ENCODE peak calls at places on chromosomes 13 and 19, in six cellular contexts. L is breast epithelium, T is endothelial cell, P is fibroblast of mammary gland, F is GM13976, M is fibroblast of lung. U is an unnamed sample.

GRCh38 chr13:50306096-50306495 is 290.9 kb downstream of the KCNRG start:
- DNase-seq in L (no peak), T (no peak), P (peak), F (no peak), M (no peak), U (no peak)

GRCh38 chr13:64371461-64371860 is 2858.7 kb downstream of the PCDH9 start:
- DNase-seq in L (no peak), T (no peak), P (no peak), F (no peak), M (no peak), U (no peak)

GRCh38 chr19:2631213-2631821 is 71.2 kb downstream of the GNG7 start:
- DNase-seq in L (no peak), T (no peak), P (peak), F (no peak), M (peak), U (no peak)

GRCh38 chr13:73722120-73722519 is 412.1 kb downstream of the KLF12 start:
- DNase-seq in L (no peak), T (no peak), P (peak), F (peak), M (peak), U (no peak)

GRCh38 chr13:112184261-112184660 is 117.3 kb downstream of the SOX1 start:
- DNase-seq in L (no peak), T (no peak), P (no peak), F (no peak), M (no peak), U (no peak)

GRCh38 chr13:67827992-67828391 is 597.9 kb upstream of the PCDH9 start:
- DNase-seq in L (no peak), T (no peak), P (no peak), F (no peak), M (no peak), U (no peak)

GRCh38 chr19:40640744-40641143 is 39.6 kb downstream of the LTBP4 start:
- DNase-seq in L (no peak), T (no peak), P (no peak), F (no peak), M (no peak), U (no peak)

GRCh38 chr19:43777163-43777700 is 3.5 kb downstream of the KCNN4 start:
- DNase-seq in L (no peak), T (no peak), P (no peak), F (peak), M (no peak), U (no peak)

GRCh38 chr19:2488942-2489731 is 13.2 kb downstream of the GADD45B start:
- DNase-seq in L (peak), T (peak), P (no peak), F (peak), M (no peak), U (no peak)

GRCh38 chr13:73142091-73142490 is 83.3 kb downstream of the KLF5 start:
- DNase-seq in L (no peak), T (no peak), P (no peak), F (no peak), M (peak), U (no peak)

GRCh38 chr19:11552666-11553372 is 6.2 kb downstream of the ELOF1 start:
- DNase-seq in L (no peak), T (no peak), P (no peak), F (no peak), M (no peak), U (no peak)

GRCh38 chr13:80962855-80963254 is 621.9 kb upstream of the SPRY2 start:
- DNase-seq in L (no peak), T (no peak), P (peak), F (no peak), M (peak), U (no peak)

GRCh38 chr13:97853550-97853949 is 99.9 kb upstream of the IPO5 start:
- DNase-seq in L (no peak), T (no peak), P (peak), F (no peak), M (peak), U (no peak)

GRCh38 chr19:48551437-48552302 is at the start of gene SULT2B1:
- DNase-seq in L (peak), T (no peak), P (no peak), F (no peak), M (no peak), U (no peak)

GRCh38 chr13:51997641-51998330 is 13.5 kb downstream of the ATP7B start:
- DNase-seq in L (no peak), T (no peak), P (no peak), F (no peak), M (no peak), U (no peak)

GRCh38 chr19:28556371-28556770 is 656.6 kb downstream of the UQCRFS1 start:
- DNase-seq in L (no peak), T (no peak), P (no peak), F (no peak), M (no peak), U (no peak)

GRCh38 chr19:44800461-44800860 is 8.4 kb upstream of the BCAM start:
- DNase-seq in L (peak), T (peak), P (peak), F (peak), M (peak), U (peak)
- TF ChIP-seq CTCF in L (peak), T (peak), P (peak), F (peak), M (peak), U (peak)

DNA sequence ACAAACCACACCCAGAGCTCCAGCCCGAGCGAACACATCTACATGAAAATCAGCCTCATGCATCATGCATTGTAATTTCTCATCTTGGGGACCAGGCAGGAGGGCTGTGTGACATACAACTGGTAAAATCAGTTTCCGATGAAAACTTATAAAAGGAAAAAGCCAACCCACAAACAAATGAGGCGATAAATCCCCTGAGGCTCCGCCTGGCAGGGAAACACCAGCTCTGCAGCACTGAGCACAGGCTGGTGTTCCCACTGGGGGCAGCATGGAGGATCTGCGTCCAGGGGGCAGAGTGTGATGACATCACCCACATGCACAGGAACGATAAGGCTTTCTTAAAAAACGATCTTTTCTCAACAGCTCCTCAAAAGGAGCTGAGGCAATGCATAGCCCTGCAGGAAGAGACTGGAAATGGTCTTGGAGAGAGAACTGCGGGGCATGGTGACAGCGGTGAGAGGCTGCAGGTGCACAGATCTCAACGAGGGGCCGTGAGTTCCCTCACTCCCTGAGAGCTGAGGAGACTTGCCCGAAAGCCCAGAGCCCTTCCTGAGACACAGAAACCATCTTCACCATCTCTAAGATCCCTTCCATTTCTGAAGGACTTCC is 24.6 kb downstream of the SH3GL1 start:
- DNase-seq in L (no peak), T (no peak), P (peak), F (peak), M (peak), U (no peak)
- TF ChIP-seq CTCF in L (no peak), T (no peak), P (peak), F (peak), M (peak), U (peak)

DNA sequence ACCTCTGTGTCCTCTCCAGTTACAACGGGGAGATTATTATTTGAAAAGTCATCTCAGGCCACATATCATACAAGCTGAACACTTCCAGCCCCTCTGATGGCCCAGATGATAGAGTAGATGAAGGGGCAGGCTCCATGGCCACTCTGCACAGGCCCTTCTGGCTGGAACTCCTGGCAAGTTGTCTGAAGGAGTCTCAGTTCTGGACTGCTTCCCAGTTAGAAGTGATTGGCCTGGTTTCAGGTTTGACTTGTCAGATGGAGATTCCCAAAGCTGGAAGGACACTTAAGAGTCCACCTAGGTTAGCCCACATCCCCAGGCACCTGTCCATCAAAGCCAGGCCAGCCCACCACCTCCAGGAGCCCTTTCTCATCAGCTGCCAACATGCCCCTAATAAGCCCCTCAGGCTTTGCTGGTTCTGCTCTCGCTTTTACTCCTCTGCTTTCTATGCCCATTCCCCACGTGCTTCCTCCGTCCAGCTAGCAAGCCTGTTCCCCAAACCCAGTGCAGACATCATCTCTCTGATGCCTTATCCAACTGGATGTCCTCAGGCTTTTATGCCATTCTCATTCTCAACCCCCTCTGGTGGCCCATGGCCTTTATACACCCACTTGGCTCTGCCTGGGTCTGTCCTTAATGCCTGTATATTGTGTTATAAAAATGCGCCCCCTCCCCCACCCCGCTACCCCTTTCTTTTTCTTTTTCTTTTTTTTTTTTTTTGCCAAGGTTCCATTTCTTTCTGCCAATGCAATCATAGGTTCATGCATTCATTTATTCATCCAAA is 56.5 kb downstream of the HSPH1 start:
- DNase-seq in L (no peak), T (peak), P (peak), F (no peak), M (peak), U (no peak)
- TF ChIP-seq CTCF in L (no peak), T (peak), P (no peak), F (no peak), M (no peak), U (no peak)

GRCh38 chr19:35958660-35959039 is 22.5 kb downstream of the LRFN3 start:
- DNase-seq in L (no peak), T (no peak), P (no peak), F (no peak), M (no peak), U (no peak)

GRCh38 chr19:35959968-35960320 is 23.8 kb downstream of the LRFN3 start:
- DNase-seq in L (no peak), T (no peak), P (no peak), F (no peak), M (no peak), U (no peak)

GRCh38 chr19:35959040-35959967 is 23.1 kb downstream of the LRFN3 start:
- DNase-seq in L (no peak), T (peak), P (no peak), F (peak), M (no peak), U (no peak)

GRCh38 chr19:35963514-35963913 is 27.3 kb downstream of the LRFN3 start:
- DNase-seq in L (no peak), T (peak), P (peak), F (no peak), M (peak), U (peak)

GRCh38 chr19:35960432-35960972 is 24.3 kb downstream of the LRFN3 start:
- DNase-seq in L (no peak), T (no peak), P (no peak), F (no peak), M (no peak), U (no peak)
- TF ChIP-seq CTCF in L (no peak), T (no peak), P (no peak), F (no peak), M (no peak), U (no peak)

DNA sequence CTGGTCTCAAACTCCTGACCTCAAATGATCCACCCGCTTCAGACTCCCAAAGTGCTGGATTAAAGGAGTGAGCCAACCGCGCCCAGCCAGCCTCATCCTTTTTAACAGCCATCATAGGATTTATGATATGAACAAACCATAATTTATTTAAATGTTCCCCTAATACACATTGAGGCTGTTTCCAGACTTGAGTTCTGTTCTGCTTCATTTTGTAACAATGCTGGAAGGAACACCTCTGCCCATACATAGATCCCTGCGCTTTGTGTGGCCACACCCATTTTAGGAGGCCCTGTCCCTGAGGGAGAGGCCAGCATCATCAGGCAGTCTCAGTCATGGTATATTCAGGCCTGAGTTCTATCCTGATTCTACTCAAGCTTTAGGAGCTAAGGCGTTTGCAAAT is 35.9 kb downstream of the TPT1 start:
- DNase-seq in L (no peak), T (no peak), P (no peak), F (no peak), M (no peak), U (no peak)
- TF ChIP-seq CTCF in L (no peak), T (no peak), P (no peak), F (no peak), M (no peak), U (no peak)

GRCh38 chr19:50317115-50317514 is 12.1 kb downstream of the KCNC3 start:
- DNase-seq in L (no peak), T (no peak), P (no peak), F (no peak), M (no peak), U (no peak)
- TF ChIP-seq CTCF in L (no peak), T (no peak), P (no peak), F (no peak), M (no peak), U (no peak)

GRCh38 chr13:101703838-101704237 is 251.4 kb downstream of the ITGBL1 start:
- DNase-seq in L (no peak), T (no peak), P (no peak), F (no peak), M (no peak), U (no peak)
- TF ChIP-seq CTCF in L (no peak), T (no peak), P (no peak), F (no peak), M (no peak), U (no peak)

DNA sequence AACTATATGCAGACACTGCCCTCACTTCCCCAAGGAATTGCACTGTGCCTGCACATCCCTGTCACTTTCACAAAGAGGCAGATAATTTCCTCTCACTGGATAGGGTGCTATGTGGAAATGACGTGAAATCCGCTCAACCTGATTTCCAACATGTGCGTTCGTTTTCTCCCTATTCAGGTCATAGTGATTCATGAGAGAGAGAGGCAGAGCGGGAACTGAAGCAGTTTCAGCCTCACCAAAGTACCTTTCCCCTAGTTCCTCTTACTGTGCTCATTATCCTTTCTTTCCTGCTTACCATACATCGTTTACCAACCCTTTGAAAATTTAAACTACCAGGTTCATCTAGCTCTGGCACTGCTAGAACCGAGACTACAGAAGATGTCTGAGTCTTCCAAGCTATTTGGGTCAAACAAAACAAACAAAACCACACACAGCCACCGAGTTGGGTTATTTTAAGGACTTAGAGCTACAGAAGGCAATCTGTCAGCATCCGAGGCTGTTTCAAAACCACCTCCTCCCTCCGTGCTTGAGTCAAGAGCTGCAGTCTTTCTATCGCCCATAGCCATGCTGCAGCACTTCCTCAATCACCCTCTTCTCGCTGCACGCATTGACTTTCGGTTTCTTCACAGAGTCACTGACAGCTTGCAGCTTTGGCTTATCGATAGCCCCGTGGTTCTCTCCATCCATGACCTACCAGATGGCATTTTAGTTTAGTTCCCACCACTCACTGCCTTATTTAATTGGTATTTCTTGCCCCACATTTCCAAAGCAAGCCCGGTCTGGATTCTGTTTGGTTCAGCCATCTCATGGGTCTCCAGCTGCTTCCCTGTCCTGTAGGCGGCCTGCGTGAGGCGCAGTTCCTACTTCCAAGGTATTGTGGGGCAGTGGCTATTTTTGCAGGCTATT is 1395.8 kb downstream of the EFNB2 start:
- DNase-seq in L (no peak), T (no peak), P (peak), F (peak), M (peak), U (no peak)
- TF ChIP-seq CTCF in L (no peak), T (no peak), P (peak), F (peak), M (peak), U (no peak)

GRCh38 chr13:55359067-55359466 is 1781.7 kb upstream of the PRR20A start:
- DNase-seq in L (no peak), T (no peak), P (no peak), F (no peak), M (no peak), U (no peak)
- TF ChIP-seq CTCF in L (no peak), T (no peak), P (no peak), F (no peak), M (no peak), U (no peak)

U was measured in neural crest cell.